ENCODE peak calls at places on chromosome 13, in eight cellular contexts. One of them, this sample, is unnamed.

GRCh38 chr13:79987761-79988160 is 353.2 kb downstream of the SPRY2 start:
- DNase-seq in IMR-90: no peak
- DNase-seq in heart left ventricle: no peak
- DNase-seq in dorsolateral prefrontal cortex: no peak
- DNase-seq in fibroblast of villous mesenchyme: no peak
- DNase-seq in tibial artery: no peak
- DNase-seq in AG10803: no peak
- DNase-seq in uterus: no peak
- DNase-seq in this sample: no peak

GRCh38 chr13:36848228-36848982 is 29.4 kb downstream of the RFXAP start:
- DNase-seq in uterus: no peak
- DNase-seq in heart left ventricle: no peak
- DNase-seq in AG10803: no peak
- DNase-seq in tibial artery: no peak
- DNase-seq in fibroblast of villous mesenchyme: no peak
- DNase-seq in dorsolateral prefrontal cortex: no peak
- DNase-seq in IMR-90: peak
- DNase-seq in this sample: peak

GRCh38 chr13:113141591-113141950 is 16.9 kb upstream of the PROZ start:
- DNase-seq in IMR-90: no peak
- DNase-seq in tibial artery: no peak
- DNase-seq in fibroblast of villous mesenchyme: no peak
- DNase-seq in AG10803: no peak
- DNase-seq in dorsolateral prefrontal cortex: no peak
- DNase-seq in heart left ventricle: no peak
- DNase-seq in uterus: no peak
- DNase-seq in this sample: no peak

GRCh38 chr13:42328672-42329071 is 56.7 kb downstream of the AKAP11 start:
- DNase-seq in heart left ventricle: no peak
- DNase-seq in AG10803: no peak
- DNase-seq in fibroblast of villous mesenchyme: no peak
- DNase-seq in dorsolateral prefrontal cortex: no peak
- DNase-seq in IMR-90: no peak
- DNase-seq in uterus: no peak
- DNase-seq in tibial artery: no peak
- DNase-seq in this sample: peak

GRCh38 chr13:79745141-79745540 is 264.2 kb downstream of the NDFIP2 start:
- DNase-seq in IMR-90: no peak
- DNase-seq in dorsolateral prefrontal cortex: no peak
- DNase-seq in tibial artery: no peak
- DNase-seq in uterus: no peak
- DNase-seq in heart left ventricle: no peak
- DNase-seq in fibroblast of villous mesenchyme: no peak
- DNase-seq in AG10803: peak
- DNase-seq in this sample: no peak

GRCh38 chr13:19674898-19675297 is 41.4 kb downstream of the MPHOSPH8 start:
- DNase-seq in IMR-90: no peak
- DNase-seq in heart left ventricle: no peak
- DNase-seq in uterus: no peak
- DNase-seq in tibial artery: no peak
- DNase-seq in AG10803: no peak
- DNase-seq in fibroblast of villous mesenchyme: no peak
- DNase-seq in dorsolateral prefrontal cortex: no peak
- DNase-seq in this sample: no peak

GRCh38 chr13:80572308-80572676 is 231.4 kb upstream of the SPRY2 start:
- DNase-seq in IMR-90: no peak
- DNase-seq in dorsolateral prefrontal cortex: no peak
- DNase-seq in tibial artery: no peak
- DNase-seq in fibroblast of villous mesenchyme: no peak
- DNase-seq in AG10803: no peak
- DNase-seq in uterus: no peak
- DNase-seq in heart left ventricle: no peak
- DNase-seq in this sample: no peak

GRCh38 chr13:36432106-36432544 is at the start of gene CCNA1:
- DNase-seq in IMR-90: no peak
- DNase-seq in dorsolateral prefrontal cortex: peak
- DNase-seq in AG10803: no peak
- DNase-seq in tibial artery: no peak
- DNase-seq in heart left ventricle: no peak
- DNase-seq in uterus: peak
- DNase-seq in fibroblast of villous mesenchyme: no peak
- DNase-seq in this sample: peak

GRCh38 chr13:23159205-23159586 is 21.6 kb upstream of the SGCG start:
- DNase-seq in IMR-90: peak
- DNase-seq in uterus: no peak
- DNase-seq in fibroblast of villous mesenchyme: peak
- DNase-seq in heart left ventricle: no peak
- DNase-seq in dorsolateral prefrontal cortex: peak
- DNase-seq in tibial artery: peak
- DNase-seq in AG10803: peak
- DNase-seq in this sample: peak

GRCh38 chr13:100491164-100491847 is 97.3 kb downstream of the GGACT start:
- DNase-seq in IMR-90: peak
- DNase-seq in AG10803: peak
- DNase-seq in dorsolateral prefrontal cortex: no peak
- DNase-seq in heart left ventricle: peak
- DNase-seq in fibroblast of villous mesenchyme: peak
- DNase-seq in uterus: peak
- DNase-seq in tibial artery: peak
- DNase-seq in this sample: no peak

GRCh38 chr13:20424559-20424852 is 101.2 kb downstream of the CRYL1 start:
- DNase-seq in heart left ventricle: no peak
- DNase-seq in fibroblast of villous mesenchyme: no peak
- DNase-seq in AG10803: no peak
- DNase-seq in uterus: no peak
- DNase-seq in dorsolateral prefrontal cortex: no peak
- DNase-seq in IMR-90: no peak
- DNase-seq in tibial artery: no peak
- DNase-seq in this sample: no peak

GRCh38 chr13:25764378-25764777 is 287.4 kb downstream of the SHISA2 start:
- DNase-seq in dorsolateral prefrontal cortex: no peak
- DNase-seq in tibial artery: no peak
- DNase-seq in IMR-90: no peak
- DNase-seq in AG10803: no peak
- DNase-seq in fibroblast of villous mesenchyme: no peak
- DNase-seq in uterus: no peak
- DNase-seq in heart left ventricle: no peak
- DNase-seq in this sample: no peak

GRCh38 chr13:111115841-111116500 is 861 bp downstream of the ARHGEF7 start:
- DNase-seq in fibroblast of villous mesenchyme: peak
- DNase-seq in IMR-90: peak
- DNase-seq in dorsolateral prefrontal cortex: peak
- DNase-seq in heart left ventricle: peak
- DNase-seq in tibial artery: peak
- DNase-seq in AG10803: peak
- DNase-seq in uterus: peak
- DNase-seq in this sample: no peak

GRCh38 chr13:111117961-111118360 is 2.9 kb downstream of the ARHGEF7 start:
- DNase-seq in tibial artery: no peak
- DNase-seq in uterus: no peak
- DNase-seq in heart left ventricle: no peak
- DNase-seq in fibroblast of villous mesenchyme: no peak
- DNase-seq in IMR-90: no peak
- DNase-seq in dorsolateral prefrontal cortex: no peak
- DNase-seq in AG10803: peak
- DNase-seq in this sample: no peak

GRCh38 chr13:111116830-111117229 is 1.7 kb downstream of the ARHGEF7 start:
- DNase-seq in AG10803: peak
- DNase-seq in uterus: no peak
- DNase-seq in heart left ventricle: no peak
- DNase-seq in fibroblast of villous mesenchyme: peak
- DNase-seq in dorsolateral prefrontal cortex: no peak
- DNase-seq in IMR-90: peak
- DNase-seq in tibial artery: no peak
- DNase-seq in this sample: no peak

GRCh38 chr13:111118898-111119607 is 3.9 kb downstream of the ARHGEF7 start:
- DNase-seq in uterus: no peak
- DNase-seq in heart left ventricle: no peak
- DNase-seq in dorsolateral prefrontal cortex: no peak
- DNase-seq in fibroblast of villous mesenchyme: no peak
- DNase-seq in IMR-90: no peak
- DNase-seq in tibial artery: no peak
- DNase-seq in AG10803: no peak
- DNase-seq in this sample: no peak

DNA sequence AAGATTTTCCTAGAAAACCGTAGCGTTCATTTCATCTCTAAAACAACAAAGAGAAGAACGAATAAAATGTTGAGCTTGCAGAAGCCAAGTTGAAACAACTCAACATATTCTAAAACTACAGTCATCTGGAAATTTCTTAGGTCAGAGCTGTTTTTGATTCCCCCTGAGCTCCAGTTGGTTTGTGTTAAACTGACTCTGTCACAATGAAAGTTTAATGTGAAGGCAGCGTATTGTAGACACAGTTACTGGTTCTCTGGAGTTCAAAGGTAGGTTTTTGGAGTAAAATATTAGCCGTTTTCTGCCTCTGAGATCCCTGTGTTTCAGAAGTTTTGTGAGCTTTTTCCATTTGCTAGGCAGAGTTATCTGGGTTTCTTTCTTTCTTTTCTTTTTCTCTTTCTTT is 2.2 kb downstream of the ARHGEF7 start:
- DNase-seq in fibroblast of villous mesenchyme: peak
- DNase-seq in uterus: no peak
- DNase-seq in IMR-90: no peak
- DNase-seq in tibial artery: no peak
- DNase-seq in dorsolateral prefrontal cortex: no peak
- DNase-seq in heart left ventricle: no peak
- DNase-seq in AG10803: peak
- DNase-seq in this sample: no peak
- H3K4me3 ChIP-seq in fibroblast of villous mesenchyme: no peak
- H3K4me3 ChIP-seq in uterus: no peak
- H3K4me3 ChIP-seq in IMR-90: no peak
- H3K4me3 ChIP-seq in tibial artery: peak
- H3K4me3 ChIP-seq in dorsolateral prefrontal cortex: no peak
- H3K4me3 ChIP-seq in heart left ventricle: no peak
- H3K4me3 ChIP-seq in AG10803: no peak
- H3K4me3 ChIP-seq in this sample: no peak

GRCh38 chr13:46076827-46077226 is 24.3 kb upstream of the ZC3H13 start:
- DNase-seq in heart left ventricle: no peak
- DNase-seq in uterus: no peak
- DNase-seq in IMR-90: no peak
- DNase-seq in AG10803: no peak
- DNase-seq in fibroblast of villous mesenchyme: no peak
- DNase-seq in dorsolateral prefrontal cortex: no peak
- DNase-seq in tibial artery: no peak
- DNase-seq in this sample: no peak

GRCh38 chr13:46077260-46077659 is 24.7 kb upstream of the ZC3H13 start:
- DNase-seq in AG10803: no peak
- DNase-seq in uterus: no peak
- DNase-seq in heart left ventricle: no peak
- DNase-seq in dorsolateral prefrontal cortex: no peak
- DNase-seq in IMR-90: no peak
- DNase-seq in tibial artery: no peak
- DNase-seq in fibroblast of villous mesenchyme: no peak
- DNase-seq in this sample: no peak

GRCh38 chr13:46075811-46076210 is 23.3 kb upstream of the ZC3H13 start:
- DNase-seq in uterus: no peak
- DNase-seq in tibial artery: no peak
- DNase-seq in heart left ventricle: no peak
- DNase-seq in AG10803: no peak
- DNase-seq in dorsolateral prefrontal cortex: no peak
- DNase-seq in fibroblast of villous mesenchyme: no peak
- DNase-seq in IMR-90: no peak
- DNase-seq in this sample: no peak

GRCh38 chr13:46071590-46072249 is 19.2 kb upstream of the ZC3H13 start:
- DNase-seq in fibroblast of villous mesenchyme: no peak
- DNase-seq in tibial artery: no peak
- DNase-seq in dorsolateral prefrontal cortex: no peak
- DNase-seq in heart left ventricle: no peak
- DNase-seq in IMR-90: no peak
- DNase-seq in uterus: no peak
- DNase-seq in AG10803: no peak
- DNase-seq in this sample: peak
- TF ChIP-seq CTCF in fibroblast of villous mesenchyme: no peak
- TF ChIP-seq CTCF in tibial artery: no peak
- TF ChIP-seq CTCF in dorsolateral prefrontal cortex: no peak
- TF ChIP-seq CTCF in heart left ventricle: no peak
- TF ChIP-seq CTCF in IMR-90: no peak
- TF ChIP-seq CTCF in uterus: no peak
- TF ChIP-seq CTCF in AG10803: no peak
- TF ChIP-seq CTCF in this sample: peak

GRCh38 chr13:66995366-66995663 is 234.8 kb downstream of the PCDH9 start:
- DNase-seq in heart left ventricle: no peak
- DNase-seq in fibroblast of villous mesenchyme: no peak
- DNase-seq in IMR-90: no peak
- DNase-seq in uterus: no peak
- DNase-seq in tibial artery: no peak
- DNase-seq in dorsolateral prefrontal cortex: no peak
- DNase-seq in AG10803: no peak
- DNase-seq in this sample: peak

GRCh38 chr13:66992683-66993082 is 237.5 kb downstream of the PCDH9 start:
- DNase-seq in tibial artery: no peak
- DNase-seq in uterus: no peak
- DNase-seq in dorsolateral prefrontal cortex: no peak
- DNase-seq in IMR-90: no peak
- DNase-seq in fibroblast of villous mesenchyme: no peak
- DNase-seq in heart left ventricle: no peak
- DNase-seq in AG10803: no peak
- DNase-seq in this sample: no peak

GRCh38 chr13:66996503-66996902 is 233.6 kb downstream of the PCDH9 start:
- DNase-seq in dorsolateral prefrontal cortex: no peak
- DNase-seq in tibial artery: no peak
- DNase-seq in uterus: no peak
- DNase-seq in IMR-90: peak
- DNase-seq in heart left ventricle: no peak
- DNase-seq in fibroblast of villous mesenchyme: peak
- DNase-seq in AG10803: no peak
- DNase-seq in this sample: no peak

GRCh38 chr13:66994097-66994496 is 236.0 kb downstream of the PCDH9 start:
- DNase-seq in IMR-90: peak
- DNase-seq in dorsolateral prefrontal cortex: peak
- DNase-seq in tibial artery: peak
- DNase-seq in fibroblast of villous mesenchyme: peak
- DNase-seq in AG10803: peak
- DNase-seq in uterus: no peak
- DNase-seq in heart left ventricle: peak
- DNase-seq in this sample: peak

GRCh38 chr13:66994498-66995365 is 235.4 kb downstream of the PCDH9 start:
- DNase-seq in IMR-90: no peak
- DNase-seq in dorsolateral prefrontal cortex: no peak
- DNase-seq in uterus: no peak
- DNase-seq in heart left ventricle: no peak
- DNase-seq in AG10803: no peak
- DNase-seq in fibroblast of villous mesenchyme: no peak
- DNase-seq in tibial artery: no peak
- DNase-seq in this sample: peak
- H3K4me3 ChIP-seq in IMR-90: peak
- H3K4me3 ChIP-seq in dorsolateral prefrontal cortex: peak
- H3K4me3 ChIP-seq in uterus: no peak
- H3K4me3 ChIP-seq in heart left ventricle: peak
- H3K4me3 ChIP-seq in AG10803: peak
- H3K4me3 ChIP-seq in fibroblast of villous mesenchyme: no peak
- H3K4me3 ChIP-seq in tibial artery: peak
- H3K4me3 ChIP-seq in this sample: no peak

GRCh38 chr13:27783111-27783510 is 9.2 kb upstream of the GSX1 start:
- DNase-seq in IMR-90: peak
- DNase-seq in tibial artery: no peak
- DNase-seq in AG10803: peak
- DNase-seq in heart left ventricle: no peak
- DNase-seq in fibroblast of villous mesenchyme: peak
- DNase-seq in uterus: no peak
- DNase-seq in dorsolateral prefrontal cortex: no peak
- DNase-seq in this sample: peak
- TF ChIP-seq CTCF in IMR-90: peak
- TF ChIP-seq CTCF in tibial artery: no peak
- TF ChIP-seq CTCF in AG10803: peak
- TF ChIP-seq CTCF in heart left ventricle: peak
- TF ChIP-seq CTCF in fibroblast of villous mesenchyme: peak
- TF ChIP-seq CTCF in uterus: no peak
- TF ChIP-seq CTCF in dorsolateral prefrontal cortex: peak
- TF ChIP-seq CTCF in this sample: peak

GRCh38 chr13:88704600-88705275 is 1033.6 kb downstream of the SLITRK5 start:
- DNase-seq in dorsolateral prefrontal cortex: no peak
- DNase-seq in AG10803: no peak
- DNase-seq in uterus: no peak
- DNase-seq in IMR-90: no peak
- DNase-seq in tibial artery: no peak
- DNase-seq in fibroblast of villous mesenchyme: no peak
- DNase-seq in heart left ventricle: no peak
- DNase-seq in this sample: no peak
- H3K4me3 ChIP-seq in dorsolateral prefrontal cortex: no peak
- H3K4me3 ChIP-seq in AG10803: no peak
- H3K4me3 ChIP-seq in uterus: no peak
- H3K4me3 ChIP-seq in IMR-90: no peak
- H3K4me3 ChIP-seq in tibial artery: no peak
- H3K4me3 ChIP-seq in fibroblast of villous mesenchyme: no peak
- H3K4me3 ChIP-seq in heart left ventricle: peak
- H3K4me3 ChIP-seq in this sample: peak